ENCODE peak calls at places on chromosomes 16 and 17, in six cellular contexts. D is esophagus squamous epithelium, I is IMR-90, G is body of pancreas, C is heart left ventricle, E is HepG2. A is an unnamed sample.

GRCh38 chr17:78532922-78533640 is 44.1 kb downstream of the DNAH17 start:
- DNase-seq in D (no peak), I (peak), G (no peak), C (no peak), E (no peak), A (no peak)

GRCh38 chr16:66481943-66482390 is 54.9 kb downstream of the BEAN1 start:
- DNase-seq in D (no peak), I (no peak), G (no peak), C (no peak), E (no peak), A (no peak)

GRCh38 chr16:70427786-70428177 is 11.1 kb downstream of the ST3GAL2 start:
- DNase-seq in D (no peak), I (no peak), G (no peak), C (no peak), E (no peak), A (no peak)

GRCh38 chr17:43816336-43817320 is 16.3 kb downstream of the MPP3 start:
- DNase-seq in D (no peak), I (no peak), G (no peak), C (no peak), E (no peak), A (no peak)

GRCh38 chr17:74085434-74085833 is 118.0 kb upstream of the RPL38 start:
- DNase-seq in D (no peak), I (no peak), G (no peak), C (no peak), E (no peak), A (peak)

GRCh38 chr17:41692722-41693521 is 4.2 kb downstream of the EIF1 start:
- DNase-seq in D (no peak), I (peak), G (no peak), C (no peak), E (no peak), A (peak)

GRCh38 chr16:49463529-49463928 is 89.9 kb downstream of the C16orf78 start:
- DNase-seq in D (no peak), I (no peak), G (peak), C (no peak), E (no peak), A (no peak)

GRCh38 chr16:27980076-27980775 is 83.3 kb downstream of the GSG1L start:
- DNase-seq in D (no peak), I (no peak), G (no peak), C (no peak), E (no peak), A (no peak)

GRCh38 chr17:3687949-3688614 is 7.9 kb downstream of the P2RX5 start:
- DNase-seq in D (no peak), I (no peak), G (no peak), C (no peak), E (no peak), A (no peak)

GRCh38 chr16:79299154-79299799 is 301.3 kb downstream of the MAF start:
- DNase-seq in D (no peak), I (no peak), G (no peak), C (no peak), E (no peak), A (no peak)

GRCh38 chr17:61926831-61927210 is 961 bp downstream of the INTS2 start:
- DNase-seq in D (no peak), I (peak), G (no peak), C (no peak), E (no peak), A (no peak)

GRCh38 chr17:65294184-65294719 is 157.1 kb downstream of the RGS9 start:
- DNase-seq in D (no peak), I (peak), G (peak), C (peak), E (peak), A (peak)

GRCh38 chr16:57883953-57884654 is 81.8 kb upstream of the KIFC3 start:
- DNase-seq in D (no peak), I (no peak), G (no peak), C (no peak), E (no peak), A (no peak)

GRCh38 chr17:2844386-2844785 is 48.1 kb downstream of the RAP1GAP2 start:
- DNase-seq in D (no peak), I (peak), G (peak), C (no peak), E (no peak), A (no peak)

GRCh38 chr16:50450957-50451356 is 82.2 kb upstream of the BRD7 start:
- DNase-seq in D (no peak), I (no peak), G (no peak), C (no peak), E (peak), A (no peak)

GRCh38 chr17:32608267-32608666 is 121.5 kb downstream of the CDK5R1 start:
- DNase-seq in D (no peak), I (no peak), G (no peak), C (no peak), E (no peak), A (no peak)

GRCh38 chr16:67199808-67200198 is 872 bp downstream of the ELMO3 start:
- DNase-seq in D (no peak), I (no peak), G (no peak), C (no peak), E (no peak), A (no peak)

GRCh38 chr17:6496636-6497441 is 52.6 kb downstream of the PIMREG start:
- DNase-seq in D (no peak), I (no peak), G (no peak), C (no peak), E (no peak), A (no peak)

GRCh38 chr17:35596530-35597233 is 9.6 kb downstream of the AP2B1 start:
- DNase-seq in D (no peak), I (no peak), G (no peak), C (no peak), E (no peak), A (no peak)

GRCh38 chr16:18852647-18853046 is 51.3 kb upstream of the ARL6IP1 start:
- DNase-seq in D (no peak), I (no peak), G (no peak), C (no peak), E (no peak), A (no peak)

GRCh38 chr17:3535253-3535995 is 22.2 kb downstream of the TRPV3 start:
- DNase-seq in D (no peak), I (peak), G (peak), C (peak), E (no peak), A (peak)

GRCh38 chr16:3949287-3949686 is 68.8 kb upstream of the CREBBP start:
- DNase-seq in D (no peak), I (no peak), G (no peak), C (no peak), E (no peak), A (no peak)

GRCh38 chr16:87198328-87198731 is 118.9 kb downstream of the C16orf95 start:
- DNase-seq in D (no peak), I (peak), G (no peak), C (no peak), E (no peak), A (no peak)

GRCh38 chr17:7263801-7264078 is 1.5 kb upstream of the CLDN7 start:
- DNase-seq in D (no peak), I (no peak), G (no peak), C (no peak), E (no peak), A (no peak)

GRCh38 chr16:66248096-66248495 is 118.4 kb upstream of the CDH5 start:
- DNase-seq in D (no peak), I (peak), G (peak), C (peak), E (no peak), A (no peak)

GRCh38 chr17:19397556-19398041 is 10.6 kb upstream of the MFAP4 start:
- DNase-seq in D (no peak), I (no peak), G (peak), C (no peak), E (peak), A (no peak)

GRCh38 chr17:12627177-12627629 is 38.5 kb upstream of the MYOCD start:
- DNase-seq in D (no peak), I (peak), G (peak), C (no peak), E (peak), A (peak)

GRCh38 chr17:36989173-36989572 is 40.4 kb downstream of the AATF start:
- DNase-seq in D (no peak), I (no peak), G (no peak), C (no peak), E (no peak), A (no peak)

GRCh38 chr17:56125830-56126819 is 27.1 kb upstream of the ANKFN1 start:
- DNase-seq in D (no peak), I (peak), G (peak), C (no peak), E (peak), A (peak)

GRCh38 chr17:78271419-78272160 is 40.2 kb downstream of the TMEM235 start:
- DNase-seq in D (no peak), I (no peak), G (no peak), C (no peak), E (no peak), A (no peak)

GRCh38 chr16:86531193-86531550 is 20.8 kb downstream of the FOXF1 start:
- DNase-seq in D (no peak), I (no peak), G (peak), C (peak), E (no peak), A (no peak)

GRCh38 chr17:49618112-49618611 is 42.5 kb downstream of the NXPH3 start:
- DNase-seq in D (no peak), I (peak), G (no peak), C (no peak), E (no peak), A (no peak)

GRCh38 chr16:85687651-85688471 is 893 bp downstream of the GINS2 start:
- DNase-seq in D (no peak), I (no peak), G (no peak), C (no peak), E (no peak), A (peak)

GRCh38 chr17:40310882-40311391 is 2.0 kb downstream of the RARA start:
- DNase-seq in D (no peak), I (no peak), G (no peak), C (no peak), E (no peak), A (no peak)

GRCh38 chr17:76953926-76954325 is 85.7 kb downstream of the MGAT5B start:
- DNase-seq in D (no peak), I (no peak), G (no peak), C (peak), E (no peak), A (no peak)

GRCh38 chr17:31843382-31843780 is 15.7 kb downstream of the COPRS start:
- DNase-seq in D (no peak), I (peak), G (no peak), C (no peak), E (no peak), A (no peak)

GRCh38 chr16:12435730-12436129 is 368.0 kb downstream of the CPPED1 start:
- DNase-seq in D (no peak), I (no peak), G (no peak), C (no peak), E (no peak), A (no peak)

GRCh38 chr17:57889252-57889651 is 39.4 kb upstream of the MRPS23 start:
- DNase-seq in D (no peak), I (no peak), G (no peak), C (peak), E (no peak), A (no peak)

GRCh38 chr17:57888311-57889216 is 38.7 kb upstream of the MRPS23 start:
- DNase-seq in D (no peak), I (no peak), G (no peak), C (peak), E (no peak), A (no peak)

GRCh38 chr17:57887161-57887560 is 37.3 kb upstream of the MRPS23 start:
- DNase-seq in D (no peak), I (no peak), G (no peak), C (no peak), E (no peak), A (no peak)

GRCh38 chr17:57885148-57885915 is 35.5 kb upstream of the MRPS23 start:
- DNase-seq in D (no peak), I (no peak), G (no peak), C (no peak), E (no peak), A (no peak)

GRCh38 chr17:57886020-57886419 is 36.2 kb upstream of the MRPS23 start:
- DNase-seq in D (no peak), I (no peak), G (no peak), C (no peak), E (no peak), A (no peak)
- TF ChIP-seq POLR2A in D (no peak), I (no peak), G (no peak), C (no peak), E (no peak), A (no peak)

GRCh38 chr17:1762233-1762905 is 509 bp downstream of the SERPINF1 start:
- DNase-seq in D (no peak), I (peak), G (peak), C (peak), E (peak), A (peak)
- TF ChIP-seq POLR2A in D (no peak), I (no peak), G (no peak), C (no peak), E (peak), A (no peak)

GRCh38 chr16:401468-402348 is at the start of gene DECR2:
- DNase-seq in D (peak), I (peak), G (peak), C (peak), E (peak), A (peak)
- TF ChIP-seq POLR2A in D (no peak), I (peak), G (peak), C (no peak), E (peak), A (peak)

DNA sequence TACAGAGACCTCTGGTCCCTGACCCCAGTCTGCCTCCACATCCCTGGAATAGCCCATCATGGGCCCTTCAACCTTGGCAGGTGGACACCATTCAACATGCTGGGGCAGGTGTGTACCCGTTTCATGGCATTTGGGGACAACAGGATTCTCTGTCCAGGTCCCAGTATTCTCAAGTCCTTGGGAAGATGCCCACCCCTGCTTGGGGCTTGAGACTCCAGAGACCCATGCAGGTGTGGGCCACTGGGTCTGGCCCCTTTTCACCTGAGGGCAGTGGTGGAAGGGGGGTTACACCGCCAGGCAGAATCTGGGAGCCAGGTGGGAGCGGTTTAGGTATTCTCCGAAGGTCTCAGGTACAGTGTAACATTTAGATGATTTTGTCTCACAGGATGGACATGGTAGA is 37.1 kb upstream of the KSR1 start:
- DNase-seq in D (no peak), I (no peak), G (no peak), C (no peak), E (no peak), A (no peak)
- TF ChIP-seq POLR2A in D (no peak), I (no peak), G (no peak), C (no peak), E (no peak), A (no peak)

GRCh38 chr16:31476305-31477219 is 4.6 kb downstream of the TGFB1I1 start:
- DNase-seq in D (peak), I (no peak), G (peak), C (peak), E (peak), A (peak)

GRCh38 chr16:31478956-31479355 is 4.0 kb upstream of the SLC5A2 start:
- DNase-seq in D (no peak), I (no peak), G (no peak), C (no peak), E (no peak), A (no peak)

GRCh38 chr16:31477220-31478216 is 5.4 kb upstream of the SLC5A2 start:
- DNase-seq in D (no peak), I (no peak), G (peak), C (peak), E (peak), A (no peak)

GRCh38 chr16:31480851-31481250 is 2.1 kb upstream of the SLC5A2 start:
- DNase-seq in D (no peak), I (no peak), G (no peak), C (no peak), E (no peak), A (peak)

DNA sequence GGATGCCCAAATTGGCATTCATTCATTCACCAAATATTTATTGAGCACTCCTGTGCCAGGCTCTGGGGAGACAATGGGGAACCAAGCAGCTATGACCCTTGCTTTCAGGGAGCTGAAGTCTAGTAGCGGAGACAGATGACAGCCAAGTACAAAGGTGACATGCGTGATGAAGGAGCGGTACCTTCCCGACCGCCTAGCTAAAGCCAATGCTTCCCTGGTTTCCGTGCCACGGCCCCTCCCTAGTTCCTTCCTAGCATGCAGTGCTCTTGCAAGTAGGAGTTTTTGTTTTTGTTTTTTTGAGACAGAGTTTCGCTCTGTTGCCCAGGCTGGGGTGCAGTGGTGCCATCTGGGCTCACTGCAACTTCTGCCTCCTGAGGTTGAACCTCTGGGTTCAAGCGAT is 3.2 kb upstream of the SLC5A2 start:
- DNase-seq in D (no peak), I (no peak), G (no peak), C (no peak), E (no peak), A (no peak)
- TF ChIP-seq POLR2A in D (no peak), I (no peak), G (no peak), C (no peak), E (no peak), A (no peak)

GRCh38 chr16:88800277-88800592 is 3.4 kb upstream of the CDT1 start:
- DNase-seq in D (no peak), I (no peak), G (no peak), C (no peak), E (no peak), A (peak)
- TF ChIP-seq POLR2A in D (no peak), I (no peak), G (no peak), C (no peak), E (no peak), A (peak)

DNA sequence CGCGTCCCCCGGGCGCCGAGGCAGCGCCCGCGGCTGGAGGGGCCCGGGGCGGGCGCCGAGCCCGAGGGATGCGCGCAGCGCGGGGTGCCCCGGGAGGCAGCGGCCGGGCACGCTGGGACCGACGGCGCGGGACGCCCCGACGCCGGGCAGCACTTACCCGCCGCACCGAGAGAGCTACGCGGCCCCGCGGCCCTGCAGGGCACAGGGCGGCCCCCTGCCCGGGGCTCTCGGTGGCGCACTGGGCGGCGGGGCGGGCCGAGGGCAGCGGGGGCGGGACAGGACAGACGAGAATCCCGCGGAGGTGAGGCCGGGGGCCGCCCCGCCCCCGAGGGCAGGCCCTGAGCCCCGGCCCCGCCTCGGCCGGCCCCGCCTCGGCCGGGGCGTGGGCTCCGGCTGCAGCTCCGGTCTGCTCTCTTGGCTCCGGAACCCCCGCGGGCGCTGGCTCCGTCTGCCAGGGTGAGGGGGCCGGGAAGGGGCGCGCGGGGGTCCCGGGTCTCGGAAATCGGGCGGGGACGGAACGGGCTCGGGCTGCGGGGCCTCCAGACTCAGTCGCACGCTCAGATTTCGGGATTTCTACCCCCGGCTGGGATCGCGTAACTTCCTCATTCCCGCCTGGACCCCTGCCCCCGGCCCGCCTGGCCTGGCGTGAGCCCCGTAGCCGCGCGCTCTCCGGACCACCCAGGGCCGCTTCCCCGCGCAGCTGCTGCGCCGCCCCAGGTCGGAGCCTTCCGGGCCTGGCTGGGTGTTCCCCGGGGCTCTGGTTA is at the start of gene PLD2:
- DNase-seq in D (peak), I (peak), G (peak), C (peak), E (peak), A (peak)
- TF ChIP-seq POLR2A in D (no peak), I (no peak), G (peak), C (no peak), E (peak), A (no peak)

GRCh38 chr17:38451030-38451839 is 23.0 kb downstream of the ARHGAP23 start:
- DNase-seq in D (no peak), I (peak), G (no peak), C (no peak), E (peak), A (no peak)
- TF ChIP-seq POLR2A in D (no peak), I (no peak), G (no peak), C (no peak), E (no peak), A (no peak)

GRCh38 chr17:80220709-80221215 is 535 bp downstream of the SLC26A11 start:
- DNase-seq in D (no peak), I (no peak), G (peak), C (no peak), E (no peak), A (no peak)
- TF ChIP-seq POLR2A in D (no peak), I (no peak), G (no peak), C (no peak), E (no peak), A (no peak)